ENCODE peak calls at places on chromosome 4, in six cellular contexts. A, M, F, E, V and R are unnamed samples.

GRCh38 chr4:72569719-72570235 is 756 bp upstream of the ADAMTS3 start:
- DNase-seq in A (no peak), M (no peak), F (no peak), E (no peak), V (no peak), R (no peak)

GRCh38 chr4:15691346-15692140 is 9.9 kb downstream of the FAM200B start:
- DNase-seq in A (no peak), M (no peak), F (peak; percentile 14), E (no peak), V (no peak), R (no peak)

GRCh38 chr4:159048166-159048886 is 54.6 kb upstream of the RAPGEF2 start:
- DNase-seq in A (no peak), M (no peak), F (peak; percentile 84), E (peak; percentile 48), V (peak; percentile 39), R (peak; percentile 63)

GRCh38 chr4:2058264-2059033 is 678 bp upstream of the NAT8L start:
- DNase-seq in A (no peak), M (no peak), F (no peak), E (peak; percentile 93), V (peak; percentile 80), R (peak; percentile 57)

GRCh38 chr4:85932371-85933305 is 427.2 kb downstream of the MAPK10 start:
- DNase-seq in A (no peak), M (no peak), F (no peak), E (no peak), V (no peak), R (no peak)

GRCh38 chr4:82587826-82588225 is 26.0 kb upstream of the TMEM150C start:
- DNase-seq in A (no peak), M (no peak), F (no peak), E (no peak), V (no peak), R (no peak)

GRCh38 chr4:183638436-183638835 is 20.5 kb downstream of the RWDD4 start:
- DNase-seq in A (no peak), M (no peak), F (no peak), E (no peak), V (no peak), R (no peak)

GRCh38 chr4:151641167-151641566 is 119.6 kb downstream of the GATB start:
- DNase-seq in A (no peak), M (no peak), F (peak; percentile 3), E (no peak), V (no peak), R (no peak)

GRCh38 chr4:55124337-55125076 is 888 bp downstream of the KDR start:
- DNase-seq in A (no peak), M (no peak), F (no peak), E (no peak), V (no peak), R (peak; percentile 57)

GRCh38 chr4:54255881-54256280 is 26.8 kb downstream of the PDGFRA start:
- DNase-seq in A (no peak), M (no peak), F (no peak), E (no peak), V (no peak), R (no peak)

GRCh38 chr4:150805183-150806025 is 209.7 kb downstream of the LRBA start:
- DNase-seq in A (no peak), M (no peak), F (peak; percentile 43), E (no peak), V (no peak), R (no peak)

GRCh38 chr4:5474756-5475155 is 233.6 kb downstream of the EVC2 start:
- DNase-seq in A (no peak), M (no peak), F (no peak), E (no peak), V (no peak), R (no peak)

GRCh38 chr4:169612869-169613859 is 781 bp upstream of the NEK1 start:
- DNase-seq in A (no peak), M (peak; percentile 68), F (peak; percentile 70), E (peak; percentile 65), V (peak; percentile 31), R (peak; percentile 89)

GRCh38 chr4:107261241-107261874 is 225.2 kb upstream of the DKK2 start:
- DNase-seq in A (no peak), M (no peak), F (no peak), E (no peak), V (no peak), R (no peak)

GRCh38 chr4:168440442-168441264 is 39.6 kb downstream of the DDX60L start:
- DNase-seq in A (peak; percentile 21), M (peak; percentile 80), F (no peak), E (no peak), V (no peak), R (no peak)

GRCh38 chr4:7979652-7979968 is 39.9 kb upstream of the AFAP1 start:
- DNase-seq in A (no peak), M (no peak), F (no peak), E (no peak), V (no peak), R (peak; percentile 51)

GRCh38 chr4:7980036-7980435 is 40.4 kb upstream of the AFAP1 start:
- DNase-seq in A (no peak), M (no peak), F (no peak), E (no peak), V (no peak), R (no peak)

GRCh38 chr4:7978907-7979651 is 39.4 kb upstream of the AFAP1 start:
- DNase-seq in A (no peak), M (no peak), F (no peak), E (no peak), V (no peak), R (peak; percentile 39)

GRCh38 chr4:7976634-7977033 is 37.0 kb upstream of the AFAP1 start:
- DNase-seq in A (no peak), M (no peak), F (no peak), E (no peak), V (no peak), R (no peak)

GRCh38 chr4:7978489-7978888 is 38.8 kb upstream of the AFAP1 start:
- DNase-seq in A (no peak), M (peak; percentile 47), F (no peak), E (no peak), V (no peak), R (peak; percentile 44)
- H2AFZ ChIP-seq in A (no peak overlapping the region), M (no peak overlapping the region), F (no peak overlapping the region), E (no peak overlapping the region), V (no peak overlapping the region), R (peak overlapping the region; percentile 94)

GRCh38 chr4:37968747-37969146 is 8.5 kb downstream of the PTTG2 start:
- DNase-seq in A (no peak), M (no peak), F (no peak), E (no peak), V (no peak), R (no peak)

GRCh38 chr4:37967749-37968148 is 7.6 kb downstream of the PTTG2 start:
- DNase-seq in A (no peak), M (no peak), F (peak; percentile 12), E (no peak), V (no peak), R (no peak)

GRCh38 chr4:37973481-37973880 is 13.3 kb downstream of the PTTG2 start:
- DNase-seq in A (no peak), M (no peak), F (no peak), E (no peak), V (no peak), R (no peak)

GRCh38 chr4:37971202-37971601 is 11.0 kb downstream of the PTTG2 start:
- DNase-seq in A (no peak), M (no peak), F (no peak), E (no peak), V (no peak), R (no peak)

DNA sequence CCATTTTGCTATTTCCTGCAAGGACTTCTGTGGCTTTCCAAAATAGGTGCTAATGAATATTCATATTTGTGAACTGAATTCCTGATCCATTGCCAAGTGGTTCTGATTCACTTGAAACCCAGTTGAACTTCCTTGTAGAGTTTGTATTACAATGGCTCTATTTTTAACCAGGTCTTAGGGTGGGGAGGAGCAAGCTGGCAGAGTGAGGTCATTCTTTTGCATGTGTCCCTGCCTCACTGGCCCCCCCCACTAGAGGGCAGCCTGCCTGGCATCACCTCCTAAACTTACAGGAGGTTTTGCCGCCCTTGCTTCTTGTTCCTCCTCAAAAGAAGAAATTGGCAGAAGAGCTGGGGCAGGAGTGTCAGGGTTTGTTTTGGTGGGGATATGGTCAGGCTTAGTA is 10.5 kb downstream of the PTTG2 start:
- DNase-seq in A (no peak), M (peak; percentile 21), F (peak; percentile 47), E (peak; percentile 32), V (peak; percentile 36), R (peak; percentile 82)
- TF ChIP-seq REST in A (no peak), M (no peak), F (no peak), E (no peak), V (no peak), R (no peak)

GRCh38 chr4:42750831-42751230 is 93.9 kb upstream of the ATP8A1 start:
- DNase-seq in A (no peak), M (no peak), F (no peak), E (no peak), V (no peak), R (peak; percentile 5)

DNA sequence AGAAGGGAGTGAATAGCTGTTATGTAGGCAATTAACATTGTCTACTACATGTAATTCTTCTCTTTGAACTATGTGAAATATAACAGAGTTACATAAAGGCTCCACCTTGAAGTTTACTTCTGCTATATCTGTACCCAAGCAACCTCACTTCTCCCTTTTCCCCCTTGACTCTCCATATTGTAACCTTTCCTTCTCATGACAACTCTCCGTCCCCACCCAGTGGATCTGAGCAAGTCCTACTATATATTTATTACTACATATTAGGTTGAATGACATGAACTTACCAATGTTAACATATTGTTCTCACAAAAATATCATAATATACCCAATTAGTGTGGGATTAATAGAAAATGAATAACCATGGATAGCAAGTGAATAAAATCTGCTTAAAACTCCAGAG is 93.2 kb upstream of the ATP8A1 start:
- DNase-seq in A (peak; percentile 3), M (no peak), F (no peak), E (peak; percentile 39), V (no peak), R (peak; percentile 34)
- TF ChIP-seq CTCF in A (peak; percentile 33), M (no peak), F (peak; percentile 7), E (peak; percentile 28), V (no peak), R (peak; percentile 58)

DNA sequence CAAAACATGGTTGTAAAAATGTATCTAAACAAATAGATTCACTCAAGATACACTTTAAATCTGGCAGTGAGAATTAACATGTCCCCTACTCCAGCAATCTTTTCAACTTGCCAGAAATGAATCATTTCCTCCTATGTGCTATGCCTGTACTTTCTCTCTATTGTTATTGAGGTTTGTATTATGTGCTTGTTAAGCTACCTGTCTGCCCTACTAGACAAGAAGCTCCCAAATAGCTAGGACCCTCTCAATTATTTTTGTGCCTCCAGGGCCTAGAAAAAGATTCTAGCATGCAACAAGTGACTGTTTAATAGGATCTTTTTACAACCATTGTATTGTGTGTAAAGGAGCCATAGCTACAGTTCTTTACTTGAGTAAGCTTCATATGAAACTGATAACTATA is 3.5 kb upstream of the SAP30 start:
- DNase-seq in A (no peak), M (no peak), F (no peak), E (no peak), V (no peak), R (no peak)
- H2AFZ ChIP-seq in A (peak overlapping the region; percentile 48), M (no peak overlapping the region), F (no peak overlapping the region), E (peak overlapping the region; percentile 31), V (peak overlapping the region; percentile 6), R (no peak overlapping the region)

DNA sequence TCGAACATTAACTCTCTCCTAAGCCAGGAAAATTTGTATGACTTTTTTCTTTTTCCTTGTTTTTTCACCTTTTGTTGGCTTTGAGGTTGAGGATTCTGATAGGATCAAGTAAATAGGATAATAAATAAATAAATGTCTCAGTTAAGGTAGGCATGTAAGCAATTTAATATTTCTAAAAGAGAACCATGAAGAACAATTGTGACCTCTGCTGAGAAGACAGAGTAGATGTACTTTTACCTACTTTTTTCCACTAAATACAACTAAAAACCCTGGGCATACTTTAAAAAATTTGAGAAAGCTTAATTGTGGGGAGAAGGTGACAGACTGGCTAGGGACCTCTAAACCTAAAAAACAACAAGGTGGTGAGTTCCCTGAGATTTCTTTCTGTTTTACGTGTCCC is 31.6 kb upstream of the CLNK start:
- DNase-seq in A (no peak), M (no peak), F (no peak), E (no peak), V (no peak), R (no peak)
- TF ChIP-seq REST in A (no peak), M (no peak), F (no peak), E (no peak), V (no peak), R (no peak)